ENCODE peak calls at places on chromosome 6, in seven cellular contexts. F is NCI-H345; N is activated T-cell treated with anti-CD3 and anti-CD28 coated beads, Interleukin-2, amount 50 U/mL, for 48 hours; E is choroid plexus epithelial cell; W is putamen; Z is mesenchymal stem cell; Q is NB4. V is an unnamed sample.

GRCh38 chr6:33008944-33009861 is at the start of gene HLA-DOA:
- DNase-seq in N (peak), Z (peak), E (peak), Q (peak), F (no peak), W (no peak), V (peak)

GRCh38 chr6:139568956-139569538 is 194.6 kb upstream of the CITED2 start:
- DNase-seq in Z (peak), W (no peak), N (no peak), F (no peak), E (peak), Q (no peak), V (peak)

GRCh38 chr6:157864185-157864761 is 41.2 kb downstream of the SNX9 start:
- DNase-seq in Q (no peak), N (peak), W (no peak), F (no peak), E (no peak), Z (peak), V (no peak)

GRCh38 chr6:162728177-162728571 is 400 bp downstream of the PACRG start:
- DNase-seq in W (peak), E (no peak), F (no peak), Q (peak), N (no peak), Z (no peak), V (peak)

GRCh38 chr6:21595951-21596378 is 2.4 kb downstream of the SOX4 start:
- DNase-seq in E (no peak), N (no peak), Q (no peak), F (peak), W (no peak), Z (peak), V (no peak)

GRCh38 chr6:19297880-19298279 is 539.3 kb upstream of the ID4 start:
- DNase-seq in N (no peak), F (peak), W (no peak), Z (no peak), E (no peak), Q (no peak), V (no peak)

GRCh38 chr6:133906050-133906449 is 17.1 kb downstream of the TCF21 start:
- DNase-seq in Z (no peak), F (no peak), Q (peak), N (no peak), W (no peak), E (peak), V (no peak)

GRCh38 chr6:48613221-48613949 is 502.4 kb upstream of the PTCHD4 start:
- DNase-seq in E (peak), W (no peak), Q (no peak), N (no peak), Z (no peak), F (no peak), V (no peak)

GRCh38 chr6:116229287-116229913 is 24.5 kb downstream of the TSPYL4 start:
- DNase-seq in W (peak), N (peak), F (no peak), Q (no peak), E (peak), Z (peak), V (peak)

GRCh38 chr6:100001915-100002388 is 7.9 kb upstream of the MCHR2 start:
- DNase-seq in N (peak), F (peak), W (peak), Z (peak), E (peak), Q (peak), V (peak)

GRCh38 chr6:100304575-100304974 is 160.1 kb downstream of the SIM1 start:
- DNase-seq in F (no peak), Q (peak), W (no peak), E (peak), Z (no peak), N (no peak), V (no peak)

GRCh38 chr6:49027644-49028043 is 435.4 kb downstream of the MMUT start:
- DNase-seq in W (no peak), Q (no peak), F (no peak), Z (no peak), N (no peak), E (no peak), V (no peak)

GRCh38 chr6:82874867-82875266 is 190.8 kb downstream of the UBE3D start:
- DNase-seq in Z (no peak), F (no peak), W (no peak), E (no peak), N (no peak), Q (no peak), V (no peak)

GRCh38 chr6:112877134-112878100 is 530.3 kb downstream of the RFPL4B start:
- DNase-seq in W (no peak), Z (peak), N (no peak), E (peak), Q (no peak), F (no peak), V (peak)

GRCh38 chr6:132669690-132670291 is 10.8 kb upstream of the TAAR1 start:
- DNase-seq in Q (peak), Z (peak), E (peak), W (peak), F (no peak), N (no peak), V (peak)

V was measured in fibroblast of mammary gland.